ENCODE peak calls at places on chromosomes 11 and 22, in nine cellular contexts. D, C, Y, P, T, L, V, U and K are unnamed samples.

GRCh38 chr11:128823751-128824150 is 43.3 kb downstream of the KCNJ1 start:
- DNase-seq in C (no peak), P (no peak), U (no peak), V (no peak), T (no peak), L (no peak), Y (no peak), D (no peak), K (no peak)

GRCh38 chr11:83816572-83817187 is 530.5 kb upstream of the CCDC90B start:
- DNase-seq in L (peak), D (peak), C (no peak), Y (peak), P (no peak), T (peak), U (peak), V (no peak), K (peak)

GRCh38 chr11:5767056-5767455 is 13.0 kb downstream of the OR52N4 start:
- DNase-seq in L (no peak), D (no peak), V (no peak), Y (no peak), T (no peak), U (no peak), C (no peak), P (no peak), K (no peak)

GRCh38 chr11:102573851-102574250 is 43.3 kb upstream of the MMP7 start:
- DNase-seq in V (no peak), L (peak), P (no peak), Y (no peak), C (no peak), U (no peak), D (peak), T (no peak), K (peak)

GRCh38 chr11:105298630-105299029 is 159.1 kb upstream of the CARD18 start:
- DNase-seq in L (peak), T (no peak), C (no peak), D (peak), Y (no peak), P (no peak), V (no peak), U (no peak), K (no peak)

GRCh38 chr11:15976433-15977045 is 379.8 kb downstream of the SOX6 start:
- DNase-seq in Y (no peak), C (no peak), L (peak), P (no peak), T (no peak), D (no peak), V (no peak), U (no peak), K (peak)

GRCh38 chr11:44737222-44737621 is 10.5 kb downstream of the TSPAN18 start:
- DNase-seq in D (no peak), U (no peak), T (no peak), Y (no peak), C (no peak), V (no peak), L (no peak), P (no peak), K (no peak)

GRCh38 chr11:95498731-95499396 is 267.9 kb upstream of the SESN3 start:
- DNase-seq in L (no peak), U (no peak), V (no peak), P (no peak), D (no peak), C (no peak), T (no peak), Y (no peak), K (no peak)

GRCh38 chr11:117443269-117444186 is 115.9 kb downstream of the CEP164 start:
- DNase-seq in U (peak), V (peak), D (peak), L (peak), Y (no peak), C (peak), T (peak), P (no peak), K (no peak)

GRCh38 chr22:23789121-23789520 is 2.4 kb downstream of the SMARCB1 start:
- DNase-seq in D (no peak), U (no peak), T (no peak), C (no peak), Y (no peak), P (no peak), L (no peak), V (no peak), K (no peak)

GRCh38 chr22:31241936-31242335 is 29.8 kb downstream of the LIMK2 start:
- DNase-seq in Y (no peak), C (no peak), T (no peak), P (no peak), D (no peak), U (no peak), V (no peak), L (peak), K (no peak)

GRCh38 chr11:30585067-30585891 is 874 bp downstream of the MPPED2 start:
- DNase-seq in C (peak), U (no peak), T (peak), V (peak), L (no peak), D (no peak), P (no peak), Y (peak), K (no peak)

GRCh38 chr22:36244522-36245391 is 5.4 kb upstream of the APOL2 start:
- DNase-seq in Y (no peak), P (no peak), D (no peak), U (no peak), V (no peak), C (no peak), T (no peak), L (peak), K (no peak)

GRCh38 chr11:11400635-11401232 is 47.7 kb upstream of the CSNK2A3 start:
- DNase-seq in P (no peak), L (peak), T (no peak), V (no peak), D (no peak), Y (no peak), C (no peak), U (peak), K (peak)

GRCh38 chr11:28245131-28245530 is 136.9 kb downstream of the METTL15 start:
- DNase-seq in Y (no peak), U (no peak), P (no peak), L (peak), T (no peak), D (no peak), V (no peak), C (no peak), K (no peak)

GRCh38 chr11:116771935-116772334 is 852 bp downstream of the BUD13 start:
- DNase-seq in C (no peak), T (no peak), Y (no peak), D (no peak), U (no peak), V (no peak), P (no peak), L (no peak), K (no peak)

GRCh38 chr11:18633256-18634139 is 644 bp downstream of the SPTY2D1 start:
- DNase-seq in Y (peak), C (no peak), U (peak), L (peak), T (no peak), V (no peak), D (no peak), P (no peak), K (no peak)

GRCh38 chr11:84800755-84801346 is 826.3 kb downstream of the DLG2 start:
- DNase-seq in P (no peak), L (peak), D (peak), C (no peak), V (no peak), Y (no peak), U (no peak), T (peak), K (peak)

GRCh38 chr22:24590596-24591173 is 2.2 kb downstream of the LRRC75B start:
- DNase-seq in D (no peak), T (no peak), V (no peak), U (no peak), C (no peak), Y (no peak), L (no peak), P (no peak), K (no peak)

GRCh38 chr11:119175493-119176077 is 7.1 kb downstream of the NLRX1 start:
- DNase-seq in L (peak), V (no peak), Y (no peak), P (no peak), U (no peak), C (no peak), T (no peak), D (peak), K (peak)

GRCh38 chr11:9210922-9211320 is 54.2 kb downstream of the DENND5A start:
- DNase-seq in P (no peak), Y (no peak), D (peak), U (peak), T (no peak), C (no peak), L (peak), V (no peak), K (peak)

GRCh38 chr22:42283288-42284229 is 13.1 kb upstream of the TCF20 start:
- DNase-seq in U (no peak), C (peak), T (peak), Y (peak), V (peak), P (no peak), D (no peak), L (no peak), K (no peak)

GRCh38 chr11:75371930-75372876 is 20.7 kb upstream of the ARRB1 start:
- DNase-seq in U (no peak), Y (no peak), L (peak), C (no peak), P (no peak), D (no peak), T (no peak), V (no peak), K (peak)

GRCh38 chr22:26168199-26168915 is 905 bp upstream of the SEZ6L start:
- DNase-seq in Y (peak), P (no peak), T (no peak), D (no peak), L (no peak), V (no peak), U (no peak), C (no peak), K (no peak)

GRCh38 chr22:44091021-44091721 is 67.1 kb downstream of the PARVB start:
- DNase-seq in L (peak), P (no peak), U (peak), D (no peak), Y (no peak), T (peak), V (no peak), C (no peak), K (peak)
- TF ChIP-seq CTCF in L (peak), P (no peak), U (no peak), D (no peak), Y (no peak), T (peak), V (peak), C (no peak), K (no peak)

GRCh38 chr11:64869571-64870175 is 8.7 kb downstream of the EHD1 start:
- DNase-seq in L (no peak), P (no peak), U (peak), C (no peak), D (no peak), T (peak), V (peak), Y (no peak), K (no peak)
- TF ChIP-seq CTCF in L (peak), P (no peak), U (peak), C (peak), D (no peak), T (peak), V (peak), Y (peak), K (no peak)

GRCh38 chr22:37472418-37473006 is 13.7 kb downstream of the MFNG start:
- DNase-seq in V (peak), L (peak), U (peak), P (no peak), T (peak), Y (peak), D (peak), C (no peak), K (peak)
- TF ChIP-seq CTCF in V (peak), L (peak), U (peak), P (no peak), T (peak), Y (peak), D (no peak), C (peak), K (peak)

DNA sequence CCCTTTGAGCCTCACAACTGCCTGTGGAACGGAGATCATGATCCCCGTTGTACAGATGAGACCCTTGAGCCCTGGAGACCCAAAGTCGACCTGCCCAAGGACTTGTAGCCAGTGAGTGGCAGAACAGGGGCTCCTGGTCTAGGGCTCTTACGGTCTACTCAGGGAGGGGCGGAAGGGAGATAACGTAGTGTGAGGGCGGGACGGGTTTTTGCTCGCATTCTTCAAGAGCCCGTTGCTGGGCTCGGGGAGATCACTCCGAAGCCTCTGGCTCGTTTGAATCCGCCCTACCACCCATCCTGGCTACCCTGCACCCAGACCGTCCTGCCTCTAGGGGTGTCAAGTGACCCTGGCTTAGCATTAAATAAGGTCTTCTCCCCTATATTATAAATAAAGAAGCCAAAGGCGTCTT is 637 bp downstream of the CRY2 start:
- DNase-seq in T (peak), C (peak), D (peak), U (peak), P (no peak), Y (peak), L (peak), V (peak), K (peak)
- TF ChIP-seq CTCF in T (peak), C (peak), D (no peak), U (peak), P (no peak), Y (peak), L (peak), V (no peak), K (no peak)

DNA sequence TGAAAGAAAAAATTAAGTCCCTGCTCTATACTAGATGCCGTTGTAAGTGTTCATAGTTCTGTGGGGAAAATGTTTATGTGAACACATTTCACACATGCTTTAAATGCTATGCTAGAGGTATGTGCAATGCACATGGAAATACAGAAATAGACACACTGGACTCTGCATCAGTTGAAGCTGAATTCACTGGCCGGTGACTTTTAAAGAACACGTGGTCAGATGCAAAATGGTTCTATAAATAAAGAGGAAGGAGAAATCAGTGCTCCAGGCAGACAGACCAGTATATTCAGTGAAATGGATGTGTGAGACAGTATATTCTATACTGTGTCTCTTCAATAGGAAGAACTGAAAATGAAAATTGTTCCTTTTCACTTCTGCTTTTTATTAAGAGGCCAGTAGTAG is 29.9 kb downstream of the TRPC6 start:
- DNase-seq in L (no peak), U (peak), T (no peak), V (no peak), P (no peak), D (no peak), C (no peak), Y (peak), K (no peak)
- TF ChIP-seq CTCF in L (no peak), U (no peak), T (no peak), V (no peak), P (no peak), D (no peak), C (no peak), Y (no peak), K (no peak)

DNA sequence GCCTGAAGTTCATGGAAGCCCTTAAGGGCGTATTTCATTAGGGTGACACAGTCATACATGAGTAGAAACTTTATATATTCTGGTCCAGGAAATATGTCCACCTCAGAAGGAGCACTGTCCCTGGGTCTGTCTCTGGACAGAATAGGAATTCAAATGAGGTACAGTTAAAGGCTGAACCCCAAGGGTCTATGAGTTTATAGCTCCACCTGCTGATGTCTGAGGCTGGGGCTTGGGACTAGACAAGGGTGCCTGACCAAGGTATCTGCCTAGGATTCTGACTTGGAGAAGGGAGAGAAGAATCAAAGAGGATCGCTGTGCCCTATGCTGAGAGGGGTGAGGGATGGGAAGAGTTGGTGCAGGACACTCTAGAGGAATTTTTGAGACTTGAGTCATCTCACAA is 14.9 kb downstream of the HEPHL1 start:
- DNase-seq in T (no peak), V (no peak), U (no peak), P (no peak), L (no peak), Y (no peak), C (no peak), D (no peak), K (no peak)
- TF ChIP-seq CTCF in T (no peak), V (no peak), U (no peak), P (no peak), L (no peak), Y (no peak), C (no peak), D (no peak), K (no peak)